ENCODE peak calls at places on chromosomes 1 and 21, in four cellular contexts. Z is endodermal cell, T is astrocyte of the spinal cord, S is BJ. V is an unnamed sample.

GRCh38 chr1:228081578-228082259 is 789 bp upstream of the ARF1 start:
- DNase-seq in Z (peak; percentile 87), T (no peak), S (no peak), V (no peak)

GRCh38 chr1:220841293-220841692 is 38.0 kb upstream of the HLX start:
- DNase-seq in Z (no peak), T (no peak), S (no peak), V (no peak)

GRCh38 chr1:35556494-35557117 is 597 bp downstream of the KIAA0319L start:
- DNase-seq in Z (no peak), T (no peak), S (no peak), V (no peak)

GRCh38 chr21:25664462-25665070 is 25.5 kb downstream of the JAM2 start:
- DNase-seq in Z (no peak), T (no peak), S (no peak), V (no peak)

GRCh38 chr21:32516729-32517649 is 68.3 kb downstream of the TCP10L start:
- DNase-seq in Z (no peak), T (peak; percentile 97), S (peak; percentile 51), V (peak; percentile 90)

GRCh38 chr1:12435639-12436344 is 182.2 kb downstream of the DHRS3 start:
- DNase-seq in Z (no peak), T (peak; percentile 65), S (no peak), V (no peak)

GRCh38 chr21:26756491-26757159 is 88.6 kb downstream of the ADAMTS1 start:
- DNase-seq in Z (no peak), T (peak; percentile 73), S (no peak), V (peak; percentile 61)

GRCh38 chr1:160127381-160127780 is 11.8 kb downstream of the ATP1A2 start:
- DNase-seq in Z (no peak), T (no peak), S (no peak), V (no peak)

GRCh38 chr1:9324246-9325096 is 31.8 kb downstream of the SPSB1 start:
- DNase-seq in Z (peak; percentile 46), T (no peak), S (no peak), V (no peak)

GRCh38 chr1:208183977-208184901 is 59.9 kb downstream of the PLXNA2 start:
- DNase-seq in Z (no peak), T (peak; percentile 59), S (peak; percentile 89), V (peak; percentile 92)

GRCh38 chr1:225778412-225778669 is 715 bp downstream of the SRP9 start:
- DNase-seq in Z (no peak), T (no peak), S (no peak), V (no peak)

GRCh38 chr1:161382214-161383019 is 14.7 kb upstream of the CFAP126 start:
- DNase-seq in Z (no peak), T (peak; percentile 85), S (peak; percentile 11), V (no peak)

GRCh38 chr1:155002479-155003226 is at the start of gene ZBTB7B:
- DNase-seq in Z (peak; percentile 77), T (peak; percentile 47), S (no peak), V (no peak)

DNA sequence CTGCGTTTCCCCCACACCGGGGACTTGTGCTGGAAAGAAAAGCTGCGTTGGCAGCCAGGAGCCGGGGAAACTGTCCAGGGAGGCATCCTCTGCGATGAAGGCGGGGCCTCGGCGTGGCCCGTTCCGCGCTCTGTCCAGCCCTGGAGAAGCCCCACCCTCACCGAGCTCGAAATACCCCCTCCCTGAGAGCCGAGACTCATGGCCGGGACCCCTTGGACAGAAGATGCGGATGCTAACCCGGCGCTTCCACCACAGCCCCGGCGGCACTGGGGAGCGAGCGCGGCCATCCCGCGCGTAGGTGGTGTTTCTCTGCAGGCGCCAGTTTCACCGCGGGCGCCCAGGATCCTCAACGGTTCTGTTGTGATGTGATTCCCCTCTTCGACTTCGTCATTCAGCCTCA is 31.6 kb downstream of the PDE9A start:
- DNase-seq in Z (no peak), T (no peak), S (no peak), V (no peak)
- H3K4me3 ChIP-seq in Z (no peak overlapping the region), T (no peak overlapping the region), S (no peak overlapping the region), V (no peak overlapping the region)

GRCh38 chr1:185317034-185317885 is at the start of gene IVNS1ABP:
- DNase-seq in Z (peak; percentile 100), T (peak; percentile 95), S (peak; percentile 67), V (peak; percentile 71)
- TF ChIP-seq CTCF in Z (no peak), T (no peak), S (peak; percentile 38), V (no peak)

DNA sequence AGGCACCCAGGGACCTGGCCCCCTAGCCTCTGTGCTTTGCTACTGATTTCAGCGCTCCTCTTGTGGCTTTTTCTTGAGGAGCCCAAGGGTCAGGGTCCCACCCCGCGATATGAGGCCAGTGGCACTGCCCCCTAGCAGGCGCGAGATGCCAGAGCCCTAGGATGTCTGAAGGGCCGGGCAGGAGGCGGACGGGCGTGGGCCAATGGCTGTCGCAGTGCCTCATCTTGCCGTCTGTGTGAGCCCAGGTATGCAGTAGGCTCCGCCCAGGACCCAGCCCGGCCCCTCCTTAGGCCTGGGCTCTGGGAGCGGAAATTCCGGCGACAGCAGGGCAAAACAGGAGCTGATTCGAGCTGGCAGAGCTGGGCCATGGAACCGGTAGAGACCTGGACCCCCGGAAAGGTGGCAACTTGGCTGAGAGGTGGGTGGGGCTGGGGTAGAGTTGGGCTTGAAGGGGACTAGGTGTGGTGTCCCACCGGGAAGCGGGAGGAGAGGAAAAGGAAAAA is at the start of gene CNKSR1:
- DNase-seq in Z (peak; percentile 98), T (no peak), S (no peak), V (no peak)
- H3K4me3 ChIP-seq in Z (peak within 1 kb of the TSS; percentile 79), T (no peak within 1 kb of the TSS), S (no peak within 1 kb of the TSS), V (no peak within 1 kb of the TSS)

DNA sequence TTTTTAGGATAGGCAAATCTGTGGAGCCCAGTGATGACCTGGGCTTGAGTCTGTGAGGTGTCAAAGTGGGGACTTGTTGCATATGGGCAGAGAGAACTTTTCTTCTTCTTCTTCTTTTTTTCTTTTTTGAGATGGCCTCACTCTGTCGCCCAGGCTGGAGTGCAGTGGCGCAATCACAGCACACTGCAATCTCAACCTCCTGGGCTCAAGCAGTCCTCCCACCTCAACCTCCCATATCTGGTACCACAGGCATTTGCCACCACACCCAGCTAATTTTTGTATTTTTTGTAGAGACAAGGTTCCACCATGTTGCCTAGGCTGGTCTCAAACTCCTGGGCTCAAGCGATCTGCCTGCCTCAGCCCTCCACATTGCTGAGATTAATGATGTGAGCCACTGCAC is 80.3 kb downstream of the RD3 start:
- DNase-seq in Z (no peak), T (no peak), S (no peak), V (no peak)
- TF ChIP-seq CTCF in Z (no peak), T (no peak), S (no peak), V (no peak)

GRCh38 chr1:100109554-100110066 is 23.1 kb downstream of the SASS6 start:
- DNase-seq in Z (no peak), T (no peak), S (no peak), V (no peak)

GRCh38 chr1:100107696-100108095 is 25.0 kb downstream of the SASS6 start:
- DNase-seq in Z (no peak), T (no peak), S (no peak), V (no peak)
- H3K4me3 ChIP-seq in Z (no peak overlapping the region), T (no peak overlapping the region), S (no peak overlapping the region), V (no peak overlapping the region)

GRCh38 chr21:40881767-40882166 is 34.8 kb upstream of the DSCAM start:
- DNase-seq in Z (peak; percentile 56), T (no peak), S (no peak), V (no peak)

GRCh38 chr21:40886006-40886405 is 39.0 kb upstream of the DSCAM start:
- DNase-seq in Z (no peak), T (no peak), S (no peak), V (no peak)

DNA sequence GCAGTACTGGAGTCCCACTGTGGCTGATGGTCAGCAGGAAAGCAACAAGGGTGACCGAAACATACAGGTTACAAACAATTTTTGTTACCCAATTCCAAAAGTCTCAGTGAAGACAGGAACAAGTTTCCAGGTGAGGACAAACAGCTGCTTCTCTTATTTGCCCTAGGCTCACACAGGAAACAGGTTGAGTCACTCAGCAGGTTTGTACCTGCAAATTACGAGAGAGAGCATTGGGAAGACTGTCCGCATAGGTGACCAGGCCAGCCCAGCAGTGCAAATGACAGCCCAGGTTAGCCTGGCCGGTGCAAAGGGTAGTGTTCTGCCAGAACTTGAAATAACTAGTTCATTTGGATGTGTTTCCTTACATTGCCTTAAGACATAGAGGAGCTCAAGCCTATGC is 40.0 kb upstream of the DSCAM start:
- DNase-seq in Z (no peak), T (no peak), S (no peak), V (no peak)
- TF ChIP-seq CTCF in Z (no peak), T (no peak), S (no peak), V (no peak)

V was measured in AG09309.